ENCODE peak calls at places on chromosomes 6 and 20, in four cellular contexts. A is cardiac fibroblast, U is left ventricle myocardium inferior, Q is AG09319. Y is an unnamed sample.

GRCh38 chr6:61809004-61809595 is 476.9 kb downstream of the KHDRBS2 start:
- DNase-seq in Q (no peak), A (peak), U (no peak), Y (no peak)

GRCh38 chr6:3157151-3157933 is at the start of gene TUBB2A:
- DNase-seq in Q (peak), A (peak), U (peak), Y (peak)

GRCh38 chr20:44142416-44142815 is 44.6 kb downstream of the JPH2 start:
- DNase-seq in A (peak), U (no peak), Q (no peak), Y (no peak)

GRCh38 chr20:2873747-2874041 is 413 bp downstream of the PTPRA start:
- DNase-seq in U (peak), Q (no peak), A (peak), Y (peak)

GRCh38 chr6:42498473-42499128 is 46.9 kb upstream of the TRERF1 start:
- DNase-seq in U (peak), Q (no peak), A (no peak), Y (no peak)

GRCh38 chr20:53608071-53608455 is 14.4 kb upstream of the ZNF217 start:
- DNase-seq in A (no peak), Q (no peak), U (no peak), Y (no peak)

GRCh38 chr20:5131502-5131901 is 4.7 kb downstream of the CDS2 start:
- DNase-seq in A (no peak), U (no peak), Q (no peak), Y (no peak)

GRCh38 chr6:5783584-5784089 is 223.1 kb downstream of the NRN1 start:
- DNase-seq in Q (no peak), U (no peak), A (no peak), Y (no peak)

GRCh38 chr6:140909620-140910019 is 1223.1 kb upstream of the GJE1 start:
- DNase-seq in U (no peak), A (no peak), Q (no peak), Y (no peak)

GRCh38 chr6:56353860-56354259 is 106.5 kb upstream of the COL21A1 start:
- DNase-seq in Q (no peak), A (no peak), U (no peak), Y (no peak)

GRCh38 chr6:37187321-37188022 is 17.5 kb downstream of the PIM1 start:
- DNase-seq in U (no peak), Q (no peak), A (no peak), Y (no peak)

GRCh38 chr6:107033136-107033535 is 5.1 kb downstream of the MTRES1 start:
- DNase-seq in A (no peak), Q (no peak), U (no peak), Y (no peak)

DNA sequence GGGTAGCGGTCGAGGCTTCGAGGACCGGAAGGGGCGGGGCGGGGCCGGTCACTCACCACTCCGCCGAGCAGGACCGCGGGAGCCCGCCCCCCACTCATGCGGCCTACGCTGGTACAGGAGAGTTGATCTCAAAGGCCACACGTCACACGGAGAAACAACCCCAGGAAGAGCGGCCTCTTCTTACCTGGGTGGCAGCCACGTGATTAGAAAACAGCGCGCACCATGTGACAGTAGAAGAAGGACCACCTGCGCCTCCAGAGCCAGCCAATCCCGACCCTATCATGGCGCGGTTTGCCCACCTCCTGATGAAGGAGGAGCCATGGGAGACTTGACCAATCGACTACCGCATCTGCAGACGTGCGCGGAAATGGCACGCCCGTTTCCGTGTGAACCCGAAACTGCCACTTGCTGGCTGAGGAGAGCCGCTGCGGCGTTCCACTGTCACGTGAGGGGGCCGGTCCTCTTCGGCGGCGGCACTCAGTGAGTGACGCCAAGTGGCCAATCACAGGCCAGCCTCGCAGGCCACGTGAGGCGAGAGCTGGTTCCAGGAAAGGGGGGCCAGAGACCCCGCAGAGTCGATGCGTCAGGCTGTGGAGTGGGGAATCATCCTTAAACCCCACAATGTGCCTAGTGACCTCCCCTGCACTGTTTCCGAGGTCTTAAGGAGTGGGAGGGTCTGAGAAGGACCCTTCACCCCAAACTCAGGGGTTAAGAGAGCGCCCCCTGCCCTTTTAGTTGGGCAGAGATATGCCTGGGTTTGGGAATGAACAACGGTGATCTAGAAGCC is at the start of gene CUTA:
- DNase-seq in U (peak), A (peak), Q (peak), Y (peak)
- TF ChIP-seq CTCF in U (peak), A (peak), Q (peak), Y (peak)

GRCh38 chr20:58880994-58881752 is 28.7 kb downstream of the GNAS start:
- DNase-seq in A (no peak), U (no peak), Q (no peak), Y (no peak)
- TF ChIP-seq CTCF in A (no peak), U (no peak), Q (no peak), Y (no peak)

GRCh38 chr6:134315189-134315588 is 2.7 kb downstream of the SGK1 start:
- DNase-seq in U (no peak), A (no peak), Q (no peak), Y (no peak)

GRCh38 chr6:134318396-134319281 is 727 bp upstream of the SGK1 start:
- DNase-seq in Q (no peak), A (no peak), U (no peak), Y (no peak)

GRCh38 chr6:134315974-134316391 is 1.9 kb downstream of the SGK1 start:
- DNase-seq in U (no peak), Q (no peak), A (no peak), Y (no peak)

GRCh38 chr6:134316733-134317431 is 1.0 kb downstream of the SGK1 start:
- DNase-seq in U (no peak), A (no peak), Q (no peak), Y (no peak)

DNA sequence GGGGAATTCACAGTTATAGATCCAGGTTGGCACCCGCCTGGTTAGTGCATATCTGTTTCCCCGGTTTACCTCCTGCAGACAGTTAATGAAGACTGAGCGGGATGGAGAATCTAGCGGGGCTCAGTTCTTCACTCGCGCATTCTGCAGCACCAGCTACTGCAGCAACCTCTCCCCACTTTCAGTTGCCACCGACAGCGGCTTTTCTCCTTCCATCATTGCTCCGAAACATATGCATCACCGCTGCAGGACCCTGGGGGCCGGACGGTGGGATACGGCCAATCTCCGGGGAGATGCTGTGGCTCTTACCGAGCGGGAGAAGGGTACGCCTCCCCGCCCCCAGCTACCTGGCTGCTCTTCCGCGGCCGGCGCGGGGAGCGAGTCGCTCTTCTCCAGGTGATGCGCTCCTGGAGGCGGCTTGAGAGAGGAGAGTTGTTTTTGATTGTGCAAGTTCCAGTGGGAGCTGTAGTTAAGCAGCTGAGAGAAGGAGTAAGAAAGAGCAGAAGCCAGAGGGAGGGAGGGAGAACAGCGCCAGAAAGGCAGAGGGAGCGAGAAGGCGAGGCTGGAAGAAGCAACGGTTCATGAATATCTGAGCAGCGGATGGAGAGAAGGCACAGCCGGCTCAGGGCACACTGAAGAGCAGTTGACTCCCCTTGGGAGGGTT is at the start of gene SGK1:
- DNase-seq in Q (peak), U (no peak), A (peak), Y (no peak)
- TF ChIP-seq CTCF in Q (peak), U (peak), A (no peak), Y (no peak)

GRCh38 chr6:121319603-121320002 is 14.7 kb downstream of the TBC1D32 start:
- DNase-seq in A (no peak), U (no peak), Q (no peak), Y (no peak)

GRCh38 chr6:121321282-121321681 is 13.0 kb downstream of the TBC1D32 start:
- DNase-seq in A (no peak), U (no peak), Q (no peak), Y (no peak)

GRCh38 chr6:121314407-121315112 is 19.7 kb downstream of the TBC1D32 start:
- DNase-seq in U (no peak), Q (no peak), A (no peak), Y (no peak)

DNA sequence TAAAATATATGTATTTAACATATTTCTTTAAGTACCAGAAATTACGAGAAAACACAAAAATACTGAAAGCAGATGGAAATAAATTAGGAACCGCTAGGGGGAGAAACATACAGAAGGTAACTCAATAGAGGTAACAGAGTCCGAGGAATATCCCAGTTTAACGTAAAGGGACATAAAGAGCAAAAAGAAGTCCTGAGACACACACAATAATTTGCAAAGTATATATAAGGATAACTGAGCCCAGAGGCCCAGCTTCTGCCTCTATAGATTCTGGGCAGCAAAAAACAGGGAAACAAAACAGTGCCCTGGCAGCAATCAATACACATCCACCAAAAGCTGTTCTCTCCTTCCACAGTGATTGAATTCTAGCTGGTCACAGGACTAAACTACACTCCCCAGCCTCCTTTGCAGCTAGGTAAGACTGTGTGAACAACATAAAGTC is 15.1 kb downstream of the TBC1D32 start:
- DNase-seq in Q (no peak), U (no peak), A (peak), Y (no peak)
- TF ChIP-seq CTCF in Q (peak), U (peak), A (peak), Y (peak)

GRCh38 chr20:61918548-61918947 is 147.1 kb downstream of the TAF4 start:
- DNase-seq in U (no peak), A (no peak), Q (no peak), Y (no peak)
- TF ChIP-seq CTCF in U (no peak), A (no peak), Q (no peak), Y (no peak)

Y was measured in progenitor cell of endocrine pancreas.